ENCODE peak calls at places on chromosomes 16 and 17, in seven cellular contexts. I is T-helper 2 cell; Z is stimulated activated CD4-positive, alpha-beta T cell treated with anti-CD3 and anti-CD28 coated beads, Interleukin-1b, Interleukin-23, amount 100 ng/mL, for 24 hours; B is T follicular helper cell; G is lower leg skin; P is pulmonary artery endothelial cell; R is activated CD4-positive, alpha-beta T cell treated with anti-CD3 and anti-CD28 coated beads for 36 hours. H is an unnamed sample.

GRCh38 chr16:30354423-30355143 is 525 bp downstream of the CD2BP2 start:
- DNase-seq in B (no peak), Z (no peak), G (no peak), P (no peak), R (no peak), I (no peak), H (no peak)

GRCh38 chr17:19330271-19330670 is 32.3 kb downstream of the B9D1 start:
- DNase-seq in G (no peak), R (no peak), P (no peak), B (no peak), Z (no peak), I (no peak), H (no peak)

GRCh38 chr17:58325289-58325726 is 3.3 kb downstream of the TSPOAP1 start:
- DNase-seq in P (no peak), I (no peak), R (peak; percentile 50), G (no peak), Z (no peak), B (no peak), H (no peak)

GRCh38 chr17:58210922-58211321 is 8.1 kb downstream of the MKS1 start:
- DNase-seq in I (no peak), R (no peak), Z (no peak), G (peak; percentile 17), P (no peak), B (no peak), H (no peak)

GRCh38 chr16:610513-611381 is 20.0 kb upstream of the WFIKKN1 start:
- DNase-seq in B (peak; percentile 37), I (peak; percentile 38), G (no peak), P (no peak), Z (peak; percentile 29), R (peak; percentile 82), H (no peak)

GRCh38 chr17:40107266-40107980 is 7.0 kb upstream of the NR1D1 start:
- DNase-seq in R (no peak), Z (no peak), B (no peak), G (no peak), I (no peak), P (no peak), H (peak; percentile 37)

GRCh38 chr17:36117505-36118382 is 14.1 kb downstream of the CCL4 start:
- DNase-seq in B (no peak), I (no peak), R (peak; percentile 77), P (no peak), Z (no peak), G (peak; percentile 43), H (no peak)

GRCh38 chr17:54348234-54348633 is 525.5 kb downstream of the KIF2B start:
- DNase-seq in I (no peak), R (no peak), P (no peak), B (no peak), Z (no peak), G (no peak), H (no peak)

GRCh38 chr16:66131895-66132294 is 234.6 kb upstream of the CDH5 start:
- DNase-seq in B (no peak), G (no peak), I (no peak), R (no peak), Z (no peak), P (no peak), H (no peak)

GRCh38 chr17:4340914-4341615 is 25.4 kb downstream of the UBE2G1 start:
- DNase-seq in G (no peak), Z (no peak), B (no peak), I (no peak), P (no peak), R (no peak), H (no peak)

GRCh38 chr17:10976401-10976800 is 138.5 kb upstream of the PIRT start:
- DNase-seq in B (no peak), I (no peak), P (no peak), Z (no peak), G (no peak), R (no peak), H (no peak)

GRCh38 chr16:53566568-53566967 is 63.6 kb upstream of the AKTIP start:
- DNase-seq in B (no peak), Z (no peak), I (no peak), P (no peak), R (no peak), G (no peak), H (no peak)

GRCh38 chr17:14306602-14307001 is 5.7 kb downstream of the HS3ST3B1 start:
- DNase-seq in Z (no peak), G (no peak), P (no peak), I (no peak), R (no peak), B (no peak), H (no peak)

GRCh38 chr16:80614908-80615696 is 74.3 kb downstream of the DYNLRB2 start:
- DNase-seq in Z (no peak), R (no peak), G (no peak), P (no peak), I (no peak), B (no peak), H (no peak)

GRCh38 chr16:16063685-16064084 is 114.3 kb downstream of the ABCC1 start:
- DNase-seq in I (no peak), B (no peak), Z (no peak), P (no peak), R (no peak), G (no peak), H (no peak)

GRCh38 chr16:57634171-57634570 is 5.7 kb downstream of the ADGRG1 start:
- DNase-seq in P (no peak), R (no peak), I (no peak), B (no peak), G (no peak), Z (no peak), H (no peak)

GRCh38 chr17:73546770-73547345 is 97.4 kb downstream of the SDK2 start:
- DNase-seq in P (no peak), Z (peak; percentile 9), R (peak; percentile 54), G (no peak), I (no peak), B (no peak), H (no peak)

GRCh38 chr17:50893183-50893993 is 27.2 kb upstream of the TOB1 start:
- DNase-seq in Z (no peak), I (no peak), G (no peak), R (no peak), B (no peak), P (no peak), H (no peak)

GRCh38 chr16:81264386-81264785 is 25.9 kb downstream of the BCO1 start:
- DNase-seq in Z (no peak), G (no peak), I (no peak), B (no peak), P (no peak), R (no peak), H (no peak)

GRCh38 chr17:142876-143784 is 5.8 kb downstream of the SCGB1C2 start:
- DNase-seq in I (no peak), Z (no peak), P (no peak), B (no peak), G (peak; percentile 37), R (no peak), H (no peak)

GRCh38 chr17:5122586-5123342 is 6.9 kb downstream of the USP6 start:
- DNase-seq in Z (no peak), R (peak; percentile 24), I (no peak), P (no peak), B (no peak), G (peak; percentile 87), H (no peak)

GRCh38 chr16:84864266-84864955 is 44.6 kb downstream of the CRISPLD2 start:
- DNase-seq in R (no peak), P (no peak), I (no peak), Z (no peak), G (no peak), B (no peak), H (no peak)

GRCh38 chr17:27756467-27757371 is 43.6 kb downstream of the NOS2 start:
- DNase-seq in Z (peak; percentile 50), G (no peak), P (no peak), I (peak; percentile 25), B (peak; percentile 30), R (peak; percentile 80), H (no peak)

GRCh38 chr17:66778531-66778930 is 56.4 kb upstream of the CACNG5 start:
- DNase-seq in P (no peak), G (no peak), B (no peak), I (no peak), Z (no peak), R (no peak), H (no peak)

GRCh38 chr16:3458852-3459361 is 15.4 kb downstream of the NAA60 start:
- DNase-seq in R (no peak), P (no peak), Z (no peak), G (no peak), B (no peak), I (no peak), H (no peak)

GRCh38 chr17:76427457-76428231 is 25.3 kb downstream of the UBE2O start:
- DNase-seq in R (no peak), Z (no peak), B (no peak), P (peak; percentile 45), G (no peak), I (no peak), H (no peak)

GRCh38 chr17:12020595-12021590 is at the start of gene MAP2K4:
- DNase-seq in I (peak; percentile 89), B (peak; percentile 90), Z (peak; percentile 90), R (peak; percentile 96), G (peak; percentile 98), P (peak; percentile 56), H (peak; percentile 95)

GRCh38 chr17:21841839-21842238 is 149.5 kb downstream of the KCNJ18 start:
- DNase-seq in R (no peak), P (no peak), G (no peak), I (no peak), B (no peak), Z (no peak), H (no peak)

GRCh38 chr17:835263-835662 is 53.1 kb downstream of the MRM3 start:
- DNase-seq in Z (no peak), I (no peak), B (no peak), G (no peak), P (no peak), R (no peak), H (no peak)

GRCh38 chr16:19382084-19382801 is 35.4 kb upstream of the TMC5 start:
- DNase-seq in I (no peak), B (no peak), Z (no peak), G (no peak), P (no peak), R (no peak), H (no peak)

GRCh38 chr16:87320510-87321227 is 3.5 kb upstream of the C16orf95 start:
- DNase-seq in G (no peak), I (no peak), Z (no peak), R (no peak), B (no peak), P (no peak), H (no peak)